ENCODE peak calls at places on chromosomes 3 and 15, in four cellular contexts. G is neural crest cell, E is astrocyte of the hippocampus, Q is EH. T is an unnamed sample.
A peak's percentile ranks its signal among the peaks of the same experiment; 100 is the strongest.

GRCh38 chr3:58680896-58681525 is 14.4 kb upstream of the FAM3D start:
- DNase-seq in Q (no peak), E (no peak), G (no peak), T (no peak)

GRCh38 chr3:144187531-144188230 is 216.1 kb downstream of the DIPK2A start:
- DNase-seq in E (peak; percentile 91), G (no peak), Q (peak; percentile 45), T (no peak)

GRCh38 chr3:9902372-9903237 is at the start of gene IL17RE:
- DNase-seq in E (no peak), Q (peak; percentile 27), G (no peak), T (no peak)

GRCh38 chr15:100726426-100727190 is 124.2 kb downstream of the ASB7 start:
- DNase-seq in G (no peak), E (peak; percentile 69), Q (peak; percentile 78), T (no peak)

GRCh38 chr3:120688121-120688520 is 6.1 kb upstream of the HGD start:
- DNase-seq in G (no peak), Q (peak; percentile 88), E (peak; percentile 62), T (no peak)

GRCh38 chr15:80596521-80596976 is 98.6 kb upstream of the ABHD17C start:
- DNase-seq in E (no peak), Q (no peak), G (no peak), T (no peak)

GRCh38 chr15:37004981-37005735 is 95.2 kb downstream of the MEIS2 start:
- DNase-seq in Q (no peak), G (no peak), E (no peak), T (no peak)

GRCh38 chr3:138448631-138449030 is 14.2 kb downstream of the ESYT3 start:
- DNase-seq in E (no peak), Q (no peak), G (no peak), T (no peak)

GRCh38 chr3:161177996-161178395 is 43.1 kb upstream of the NMD3 start:
- DNase-seq in E (peak; percentile 7), Q (no peak), G (no peak), T (no peak)

GRCh38 chr15:61057830-61058529 is 171.1 kb downstream of the RORA start:
- DNase-seq in G (no peak), Q (no peak), E (no peak), T (no peak)

GRCh38 chr3:152835311-152836102 is 576 bp downstream of the P2RY1 start:
- DNase-seq in Q (peak; percentile 20), G (peak; percentile 55), E (peak; percentile 81), T (no peak)

GRCh38 chr3:188584958-188585689 is 431.2 kb downstream of the LPP start:
- DNase-seq in Q (peak; percentile 28), G (no peak), E (peak; percentile 38), T (no peak)

GRCh38 chr3:170077406-170077805 is 39.6 kb downstream of the GPR160 start:
- DNase-seq in Q (no peak), E (no peak), G (no peak), T (no peak)

GRCh38 chr15:42608767-42609488 is 33.5 kb downstream of the STARD9 start:
- DNase-seq in Q (no peak), E (no peak), G (no peak), T (peak; percentile 13)

GRCh38 chr15:63553388-63553791 is 43.8 kb upstream of the FBXL22 start:
- DNase-seq in E (peak; percentile 91), G (no peak), Q (peak; percentile 96), T (no peak)

GRCh38 chr15:52730163-52730562 is 51.0 kb upstream of the ATOSA start:
- DNase-seq in G (no peak), E (no peak), Q (peak; percentile 88), T (peak; percentile 62)

GRCh38 chr3:123327480-123327879 is 121.4 kb downstream of the ADCY5 start:
- DNase-seq in Q (no peak), G (no peak), E (no peak), T (no peak)

GRCh38 chr15:70058642-70059360 is 38.9 kb downstream of the TLE3 start:
- DNase-seq in G (no peak), Q (no peak), E (no peak), T (no peak)

GRCh38 chr3:73437828-73438227 is 186.9 kb downstream of the PDZRN3 start:
- DNase-seq in G (no peak), E (no peak), Q (peak; percentile 21), T (no peak)

GRCh38 chr3:84943379-84943778 is 15.4 kb upstream of the CADM2 start:
- DNase-seq in G (no peak), E (no peak), Q (no peak), T (no peak)

GRCh38 chr3:176939022-176939817 is 258.1 kb downstream of the TBL1XR1 start:
- DNase-seq in E (peak; percentile 85), G (peak; percentile 48), Q (peak; percentile 82), T (peak; percentile 52)

GRCh38 chr3:23203651-23204111 is 554 bp downstream of the UBE2E2 start:
- DNase-seq in E (no peak), G (peak; percentile 18), Q (no peak), T (no peak)

GRCh38 chr3:37861540-37862051 is at the start of gene CTDSPL:
- DNase-seq in Q (peak; percentile 70), G (peak; percentile 27), E (peak; percentile 68), T (no peak)

T was measured in stimulated activated naive CD4-positive, alpha-beta T cell.